ENCODE peak calls at places on chromosomes 16 and 17, in six cellular contexts. V is heart right ventricle, P is adrenal gland, A is neuronal stem cell, J is HAP-1, W is fibroblast of lung. Y is an unnamed sample. For H3K36me3, the result is how much of the 10 kb centered on the place peaks cover.

GRCh38 chr16:1338119-1338730 is 4.8 kb downstream of the BAIAP3 start:
- DNase-seq in V (no peak), P (no peak), A (no peak), J (peak), W (no peak), Y (no peak)

GRCh38 chr17:32723310-32723955 is 153.5 kb downstream of the MYO1D start:
- DNase-seq in V (no peak), P (no peak), A (no peak), J (no peak), W (peak), Y (no peak)

GRCh38 chr17:78806451-78806850 is 24.4 kb upstream of the CYTH1 start:
- DNase-seq in V (no peak), P (no peak), A (no peak), J (no peak), W (no peak), Y (no peak)

GRCh38 chr17:82320956-82321927 is 3.8 kb upstream of the CD7 start:
- DNase-seq in V (peak), P (no peak), A (no peak), J (peak), W (no peak), Y (no peak)

GRCh38 chr17:82888583-82889495 is 49.0 kb upstream of the ZNF750 start:
- DNase-seq in V (peak), P (peak), A (no peak), J (no peak), W (no peak), Y (no peak)

GRCh38 chr17:35747540-35748017 is 5.5 kb downstream of the GAS2L2 start:
- DNase-seq in V (peak), P (peak), A (peak), J (peak), W (peak), Y (peak)

GRCh38 chr16:88764080-88764479 is 20.9 kb downstream of the PIEZO1 start:
- DNase-seq in V (no peak), P (no peak), A (no peak), J (no peak), W (no peak), Y (no peak)

GRCh38 chr17:13355054-13355453 is 246.7 kb downstream of the HS3ST3A1 start:
- DNase-seq in V (no peak), P (no peak), A (no peak), J (no peak), W (no peak), Y (no peak)

GRCh38 chr16:55133654-55134053 is 190.3 kb upstream of the IRX6 start:
- DNase-seq in V (no peak), P (no peak), A (no peak), J (no peak), W (no peak), Y (no peak)

GRCh38 chr17:15262291-15263205 is 2.6 kb downstream of the PMP22 start:
- DNase-seq in V (peak), P (peak), A (peak), J (peak), W (peak), Y (peak)

GRCh38 chr17:37179893-37180292 is 195.9 kb upstream of the C17orf78 start:
- DNase-seq in V (no peak), P (no peak), A (no peak), J (no peak), W (peak), Y (no peak)

GRCh38 chr17:62933986-62934385 is 32.0 kb upstream of the TANC2 start:
- DNase-seq in V (no peak), P (no peak), A (no peak), J (no peak), W (no peak), Y (no peak)

GRCh38 chr17:61309362-61309761 is 90.3 kb upstream of the TBX2 start:
- DNase-seq in V (no peak), P (no peak), A (no peak), J (no peak), W (no peak), Y (no peak)

GRCh38 chr17:19647697-19648474 is 665 bp upstream of the ALDH3A2 start:
- DNase-seq in V (peak), P (peak), A (peak), J (peak), W (peak), Y (peak)

GRCh38 chr16:89924298-89924924 is 1.3 kb downstream of the TUBB3 start:
- DNase-seq in V (no peak), P (peak), A (peak), J (peak), W (peak), Y (no peak)

GRCh38 chr16:54690710-54691109 is 240.0 kb upstream of the IRX5 start:
- DNase-seq in V (no peak), P (no peak), A (no peak), J (no peak), W (no peak), Y (no peak)

GRCh38 chr16:24396350-24397271 is 140.5 kb downstream of the CACNG3 start:
- DNase-seq in V (no peak), P (no peak), A (no peak), J (no peak), W (no peak), Y (no peak)

GRCh38 chr17:19249681-19250080 is 12.5 kb downstream of the EPN2 start:
- DNase-seq in V (no peak), P (no peak), A (no peak), J (no peak), W (peak), Y (peak)

GRCh38 chr17:72515291-72516065 is 394.7 kb downstream of the SOX9 start:
- DNase-seq in V (no peak), P (no peak), A (no peak), J (no peak), W (peak), Y (no peak)

GRCh38 chr17:57866723-57867122 is 16.9 kb upstream of the MRPS23 start:
- DNase-seq in V (no peak), P (no peak), A (no peak), J (no peak), W (no peak), Y (no peak)

GRCh38 chr17:66975614-66976378 is 11.3 kb downstream of the CACNG4 start:
- DNase-seq in V (peak), P (no peak), A (no peak), J (peak), W (no peak), Y (no peak)

GRCh38 chr17:65365209-65365608 is 196.2 kb downstream of the AXIN2 start:
- DNase-seq in V (no peak), P (no peak), A (no peak), J (no peak), W (no peak), Y (no peak)

GRCh38 chr17:78935419-78936323 is 10.5 kb upstream of the TIMP2 start:
- DNase-seq in V (peak), P (peak), A (no peak), J (no peak), W (peak), Y (peak)

GRCh38 chr16:17802566-17802965 is 331.8 kb upstream of the XYLT1 start:
- DNase-seq in V (no peak), P (no peak), A (no peak), J (no peak), W (peak), Y (no peak)

GRCh38 chr16:58501242-58502131 is 1.5 kb downstream of the NDRG4 start:
- DNase-seq in V (no peak), P (peak), A (no peak), J (no peak), W (no peak), Y (peak)

GRCh38 chr16:66517586-66518263 is 32.2 kb downstream of the TK2 start:
- DNase-seq in V (no peak), P (no peak), A (no peak), J (no peak), W (no peak), Y (no peak)

GRCh38 chr16:86575095-86575685 is 3.2 kb upstream of the FOXL1 start:
- DNase-seq in V (no peak), P (no peak), A (no peak), J (no peak), W (no peak), Y (no peak)

GRCh38 chr16:89689142-89689541 is 2.7 kb downstream of the CDK10 start:
- DNase-seq in V (no peak), P (no peak), A (no peak), J (no peak), W (no peak), Y (no peak)

GRCh38 chr16:27305342-27305741 is 8.4 kb upstream of the IL4R start:
- DNase-seq in V (no peak), P (no peak), A (no peak), J (no peak), W (no peak), Y (no peak)

GRCh38 chr16:54720259-54720658 is 210.4 kb upstream of the IRX5 start:
- DNase-seq in V (no peak), P (no peak), A (no peak), J (no peak), W (no peak), Y (no peak)

GRCh38 chr17:55120651-55121050 is 144.1 kb upstream of the HLF start:
- DNase-seq in V (no peak), P (no peak), A (no peak), J (no peak), W (no peak), Y (no peak)

GRCh38 chr17:41521574-41522261 is 3.0 kb upstream of the KRT15 start:
- DNase-seq in V (no peak), P (no peak), A (no peak), J (no peak), W (peak), Y (no peak)

GRCh38 chr17:32970281-32970680 is 21.4 kb upstream of the SPACA3 start:
- DNase-seq in V (no peak), P (no peak), A (no peak), J (no peak), W (no peak), Y (no peak)

GRCh38 chr17:77324227-77324626 is 183.5 kb downstream of the SEC14L1 start:
- DNase-seq in V (no peak), P (peak), A (no peak), J (peak), W (no peak), Y (peak)

GRCh38 chr17:77322534-77323412 is 182.0 kb downstream of the SEC14L1 start:
- DNase-seq in V (peak), P (peak), A (peak), J (peak), W (peak), Y (peak)

GRCh38 chr17:77323413-77324171 is 182.8 kb downstream of the SEC14L1 start:
- DNase-seq in V (peak), P (peak), A (no peak), J (no peak), W (peak), Y (peak)

GRCh38 chr17:77320501-77321256 is 179.9 kb downstream of the SEC14L1 start:
- DNase-seq in V (no peak), P (peak), A (no peak), J (peak), W (peak), Y (peak)

GRCh38 chr17:77322284-77322533 is 181.4 kb downstream of the SEC14L1 start:
- DNase-seq in V (no peak), P (no peak), A (no peak), J (no peak), W (no peak), Y (no peak)
- H3K4me3 ChIP-seq in V (peak), P (no peak), A (no peak), J (peak), W (peak), Y (no peak)

DNA sequence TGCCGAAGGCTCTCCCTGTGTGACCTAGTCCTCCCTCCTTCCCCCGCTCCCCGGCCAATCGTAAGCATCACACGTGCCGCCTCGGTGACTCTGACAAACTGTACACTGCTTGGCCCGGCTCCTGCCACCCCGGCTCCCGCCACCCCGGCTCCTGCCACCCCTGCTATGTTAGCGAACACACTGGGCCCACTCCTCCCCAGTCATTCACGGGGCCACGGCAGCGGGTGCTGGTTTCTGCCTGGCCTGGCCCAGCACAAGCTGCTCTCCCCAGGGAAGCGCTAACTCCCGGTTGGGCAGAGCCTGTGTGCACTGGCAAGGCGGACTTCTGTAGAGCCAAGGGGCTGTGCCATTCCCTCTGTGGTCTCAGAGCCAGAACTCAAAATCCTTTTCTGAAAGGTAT is 22.0 kb downstream of the NDUFAF8 start:
- DNase-seq in V (no peak), P (no peak), A (no peak), J (no peak), W (no peak), Y (no peak)
- H3K36me3 ChIP-seq in V (under half), P (half or more), A (half or more), J (under half), W (under half), Y (under half)

DNA sequence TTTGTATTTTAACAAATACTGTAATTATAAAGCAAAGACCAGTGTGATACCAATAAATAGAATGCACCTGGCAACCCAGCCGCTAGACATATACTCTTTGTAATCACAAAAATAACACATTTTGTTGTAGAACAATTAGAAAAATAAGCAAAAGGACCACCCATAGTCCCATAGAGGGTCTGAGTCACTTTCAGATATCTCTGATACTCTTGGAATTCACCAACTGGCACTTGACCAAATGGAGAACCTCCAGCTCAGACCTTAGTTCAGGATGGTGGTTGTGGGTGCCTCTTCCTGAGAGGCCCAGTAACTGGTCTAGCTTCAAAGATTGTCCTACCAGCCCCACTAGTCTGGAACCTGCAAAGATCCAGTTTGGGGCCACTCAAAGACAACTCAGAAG is 789 bp upstream of the TERF2 start:
- DNase-seq in V (no peak), P (peak), A (no peak), J (no peak), W (no peak), Y (no peak)
- H3K4me3 ChIP-seq in V (no peak), P (no peak), A (no peak), J (no peak), W (no peak), Y (no peak)

GRCh38 chr17:47604268-47604927 is 45.3 kb upstream of the KPNB1 start:
- DNase-seq in V (no peak), P (no peak), A (no peak), J (peak), W (peak), Y (no peak)

GRCh38 chr17:47607481-47607880 is 42.2 kb upstream of the KPNB1 start:
- DNase-seq in V (no peak), P (no peak), A (no peak), J (no peak), W (no peak), Y (no peak)

GRCh38 chr17:47603830-47604229 is 45.9 kb upstream of the KPNB1 start:
- DNase-seq in V (no peak), P (no peak), A (no peak), J (no peak), W (no peak), Y (no peak)

GRCh38 chr17:47605006-47605405 is 44.7 kb upstream of the KPNB1 start:
- DNase-seq in V (no peak), P (no peak), A (no peak), J (no peak), W (no peak), Y (no peak)
- H3K36me3 ChIP-seq in V (under half), P (half or more), A (half or more), J (half or more), W (under half), Y (half or more)

DNA sequence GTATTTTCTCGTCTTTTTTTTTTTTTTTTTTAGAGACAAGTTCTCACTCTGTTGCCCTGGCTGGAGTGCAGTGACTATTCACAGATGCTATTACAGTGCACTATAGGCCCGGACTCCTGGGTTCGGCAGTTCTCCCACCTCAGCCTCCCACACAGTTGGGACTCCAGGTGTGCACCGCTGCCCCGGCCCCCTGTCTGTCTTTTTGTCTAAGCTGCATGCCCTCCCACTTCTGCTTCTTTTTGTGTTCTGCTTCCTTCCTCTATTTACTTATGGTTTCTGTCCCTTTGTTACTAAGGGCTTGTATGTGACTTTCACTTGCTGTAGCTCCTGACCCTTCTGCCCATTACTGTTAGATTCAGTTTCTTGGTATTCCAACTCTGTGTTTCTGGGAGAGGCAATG is 20.5 kb downstream of the SLC7A6 start:
- DNase-seq in V (no peak), P (no peak), A (no peak), J (no peak), W (no peak), Y (no peak)
- H3K4me3 ChIP-seq in V (no peak), P (no peak), A (no peak), J (no peak), W (no peak), Y (no peak)

GRCh38 chr17:1532836-1533602 is 16.6 kb upstream of the INPP5K start:
- DNase-seq in V (no peak), P (no peak), A (no peak), J (peak), W (peak), Y (no peak)
- H3K36me3 ChIP-seq in V (under half), P (half or more), A (half or more), J (under half), W (under half), Y (under half)

Y was measured in sigmoid colon.